ENCODE peak calls at places on chromosomes 6 and 20, in four cellular contexts. One of them, this sample, is unnamed.

GRCh38 chr6:26331809-26332226 is 33.2 kb upstream of the BTN3A2 start:
- DNase-seq in WTC11: no peak
- DNase-seq in SK-N-SH: no peak
- DNase-seq in H1: no peak
- DNase-seq in this sample: no peak

GRCh38 chr20:37161830-37162549 is 17.1 kb upstream of the RPN2 start:
- DNase-seq in WTC11: no peak
- DNase-seq in SK-N-SH: no peak
- DNase-seq in H1: no peak
- DNase-seq in this sample: peak

GRCh38 chr6:44024597-44025219 is 102.5 kb downstream of the MRPL14 start:
- DNase-seq in WTC11: no peak
- DNase-seq in SK-N-SH: no peak
- DNase-seq in H1: no peak
- DNase-seq in this sample: no peak

GRCh38 chr20:63345328-63346100 is 15.6 kb downstream of the CHRNA4 start:
- DNase-seq in WTC11: no peak
- DNase-seq in SK-N-SH: peak
- DNase-seq in H1: no peak
- DNase-seq in this sample: no peak

GRCh38 chr20:20452254-20452676 is 84.4 kb downstream of the INSM1 start:
- DNase-seq in WTC11: peak
- DNase-seq in SK-N-SH: no peak
- DNase-seq in H1: peak
- DNase-seq in this sample: no peak

GRCh38 chr6:64949257-64949656 is 757.8 kb downstream of the EYS start:
- DNase-seq in WTC11: no peak
- DNase-seq in SK-N-SH: no peak
- DNase-seq in H1: no peak
- DNase-seq in this sample: no peak

GRCh38 chr6:155219299-155219698 is 44.5 kb upstream of the CLDN20 start:
- DNase-seq in WTC11: no peak
- DNase-seq in SK-N-SH: no peak
- DNase-seq in H1: no peak
- DNase-seq in this sample: no peak

GRCh38 chr20:45355209-45355608 is 7.0 kb upstream of the SDC4 start:
- DNase-seq in WTC11: no peak
- DNase-seq in SK-N-SH: no peak
- DNase-seq in H1: no peak
- DNase-seq in this sample: no peak

GRCh38 chr6:87929843-87930288 is 117.8 kb upstream of the SPACA1 start:
- DNase-seq in WTC11: peak
- DNase-seq in SK-N-SH: peak
- DNase-seq in H1: peak
- DNase-seq in this sample: peak

GRCh38 chr6:63351995-63352586 is 32.3 kb upstream of the LGSN start:
- DNase-seq in WTC11: no peak
- DNase-seq in SK-N-SH: no peak
- DNase-seq in H1: no peak
- DNase-seq in this sample: no peak

GRCh38 chr6:13523826-13524622 is 36.6 kb upstream of the GFOD1 start:
- DNase-seq in WTC11: no peak
- DNase-seq in SK-N-SH: no peak
- DNase-seq in H1: no peak
- DNase-seq in this sample: no peak

GRCh38 chr20:58982406-58983114 is 1.5 kb downstream of the NELFCD start:
- DNase-seq in WTC11: no peak
- DNase-seq in SK-N-SH: no peak
- DNase-seq in H1: no peak
- DNase-seq in this sample: peak
- TF ChIP-seq TEAD4 in WTC11: no peak
- TF ChIP-seq TEAD4 in SK-N-SH: no peak
- TF ChIP-seq TEAD4 in H1: no peak
- TF ChIP-seq TEAD4 in this sample: no peak

GRCh38 chr6:34465551-34466241 is at the start of gene PACSIN1:
- DNase-seq in WTC11: peak
- DNase-seq in SK-N-SH: peak
- DNase-seq in H1: peak
- DNase-seq in this sample: peak
- TF ChIP-seq TEAD4 in WTC11: no peak
- TF ChIP-seq TEAD4 in SK-N-SH: no peak
- TF ChIP-seq TEAD4 in H1: no peak
- TF ChIP-seq TEAD4 in this sample: no peak

DNA sequence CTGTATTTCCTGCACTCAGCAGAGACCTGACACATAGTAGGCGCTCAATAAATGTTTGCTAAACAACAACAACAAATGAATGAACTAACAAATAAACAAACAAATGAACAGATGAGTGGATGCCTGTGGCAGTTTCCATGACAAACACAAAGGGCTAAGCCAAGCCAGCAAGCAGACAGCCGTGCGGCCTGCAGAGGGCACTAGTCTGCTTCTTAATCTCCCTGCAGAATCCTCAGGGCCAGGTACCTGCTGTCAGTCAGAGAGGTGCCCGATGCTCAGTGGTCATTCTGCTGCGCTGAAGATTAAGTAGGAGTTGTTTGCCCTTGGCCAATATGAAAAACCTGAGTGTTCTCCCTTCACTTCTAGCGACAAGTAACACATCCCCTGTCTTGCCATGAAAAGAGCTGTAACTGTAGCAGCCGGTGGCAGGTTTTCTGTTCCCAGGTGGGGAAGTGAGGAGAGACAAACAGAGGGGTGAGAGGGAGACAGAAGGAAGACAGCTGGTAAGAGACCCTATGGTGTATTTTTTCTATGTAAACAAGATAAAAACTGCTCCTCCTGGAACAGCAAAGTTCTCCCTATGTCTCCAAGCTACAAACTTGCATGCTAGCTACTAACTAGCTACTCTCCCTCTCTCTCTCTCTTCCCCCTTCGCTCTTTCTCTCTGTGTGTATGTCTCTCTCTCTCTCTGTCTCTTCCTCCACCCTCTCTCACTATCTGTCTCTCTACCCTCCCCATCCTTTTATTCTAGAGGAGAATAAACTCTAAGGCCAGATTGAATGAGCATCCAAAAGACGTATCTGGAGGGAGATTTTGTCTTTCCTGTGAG is at the start of gene MC3R:
- DNase-seq in WTC11: peak
- DNase-seq in SK-N-SH: peak
- DNase-seq in H1: peak
- DNase-seq in this sample: peak
- TF ChIP-seq TEAD4 in WTC11: no peak
- TF ChIP-seq TEAD4 in SK-N-SH: no peak
- TF ChIP-seq TEAD4 in H1: no peak
- TF ChIP-seq TEAD4 in this sample: no peak

GRCh38 chr20:25025986-25026605 is 31.8 kb downstream of the ACSS1 start:
- DNase-seq in WTC11: no peak
- DNase-seq in SK-N-SH: no peak
- DNase-seq in H1: no peak
- DNase-seq in this sample: no peak
- TF ChIP-seq TEAD4 in WTC11: no peak
- TF ChIP-seq TEAD4 in SK-N-SH: no peak
- TF ChIP-seq TEAD4 in H1: no peak
- TF ChIP-seq TEAD4 in this sample: no peak

DNA sequence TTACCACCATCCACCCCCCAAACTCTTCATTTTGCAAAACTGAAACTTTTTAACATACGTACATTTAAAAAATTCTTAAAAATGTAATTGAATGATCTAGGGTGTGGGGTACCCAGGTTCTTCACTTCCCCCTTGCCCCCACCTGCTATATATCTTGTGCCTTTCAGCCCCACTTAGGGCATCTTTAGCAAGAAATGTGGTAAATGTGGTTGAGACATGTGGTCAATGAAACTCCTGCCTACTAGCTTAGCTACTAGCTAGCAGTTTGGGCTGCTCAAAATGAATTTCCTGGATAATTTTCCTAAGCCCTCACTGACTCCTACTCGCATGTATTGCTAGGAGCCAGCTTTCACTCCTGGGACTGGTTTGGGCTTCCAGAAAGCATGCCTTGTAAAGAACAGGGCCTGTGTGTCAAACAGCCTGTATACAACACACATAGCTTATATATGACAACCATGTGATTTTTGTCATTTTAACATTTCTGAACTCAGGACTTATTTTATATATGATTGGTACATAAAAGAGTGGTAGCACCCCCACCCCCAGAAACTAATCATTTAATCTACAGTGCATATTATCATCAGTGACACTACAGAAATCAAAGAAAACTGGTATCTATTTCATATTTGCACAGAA is 257.2 kb downstream of the ATXN1 start:
- DNase-seq in WTC11: no peak
- DNase-seq in SK-N-SH: no peak
- DNase-seq in H1: no peak
- DNase-seq in this sample: no peak
- TF ChIP-seq TEAD4 in WTC11: no peak
- TF ChIP-seq TEAD4 in SK-N-SH: no peak
- TF ChIP-seq TEAD4 in H1: no peak
- TF ChIP-seq TEAD4 in this sample: no peak

DNA sequence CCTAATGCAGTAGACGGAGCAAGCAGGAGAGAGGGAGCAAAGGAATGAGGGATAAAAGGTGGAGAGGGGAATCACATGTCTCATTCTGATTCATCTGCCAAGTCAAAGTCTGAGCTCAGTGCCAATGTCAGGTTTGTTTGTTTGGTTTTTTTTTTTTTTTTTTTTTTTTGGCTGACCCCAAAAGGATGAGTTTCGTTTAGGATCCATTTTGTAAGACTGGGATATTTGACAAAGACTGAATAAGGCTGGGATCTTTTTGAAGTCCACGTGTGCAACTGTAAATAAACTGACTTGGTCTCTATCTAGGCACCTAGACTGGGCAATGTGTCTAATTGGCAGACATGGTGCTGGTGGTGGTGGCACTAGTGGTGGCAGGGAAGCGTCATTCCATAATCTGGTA is 211.7 kb downstream of the RNF144B start:
- DNase-seq in WTC11: no peak
- DNase-seq in SK-N-SH: no peak
- DNase-seq in H1: no peak
- DNase-seq in this sample: no peak
- TF ChIP-seq TEAD4 in WTC11: no peak
- TF ChIP-seq TEAD4 in SK-N-SH: no peak
- TF ChIP-seq TEAD4 in H1: no peak
- TF ChIP-seq TEAD4 in this sample: no peak

GRCh38 chr6:38503032-38503784 is 136.5 kb downstream of the BTBD9 start:
- DNase-seq in WTC11: peak
- DNase-seq in SK-N-SH: no peak
- DNase-seq in H1: no peak
- DNase-seq in this sample: no peak
- TF ChIP-seq TEAD4 in WTC11: no peak
- TF ChIP-seq TEAD4 in SK-N-SH: no peak
- TF ChIP-seq TEAD4 in H1: no peak
- TF ChIP-seq TEAD4 in this sample: no peak